ENCODE peak calls at places on chromosomes 1 and 21, in seven cellular contexts. R is tibial artery; Q is CD4-positive, alpha-beta T cell; G is effector CD4-positive, alpha-beta T cell; U is HFFc6; M is AG20443; F is heart right ventricle. O is an unnamed sample.

GRCh38 chr1:205066221-205066818 is 17.9 kb downstream of the TMEM81 start:
- DNase-seq in F (no peak), M (peak), U (no peak), Q (no peak), G (no peak), R (peak), O (no peak)

GRCh38 chr1:198151688-198152087 is 5.1 kb upstream of the NEK7 start:
- DNase-seq in M (no peak), R (no peak), G (no peak), Q (no peak), U (no peak), F (no peak), O (no peak)

GRCh38 chr1:18288609-18289219 is 181.1 kb downstream of the IGSF21 start:
- DNase-seq in F (no peak), Q (no peak), M (no peak), R (no peak), G (no peak), U (no peak), O (no peak)

GRCh38 chr21:42437786-42438185 is 34.1 kb downstream of the UBASH3A start:
- DNase-seq in U (no peak), G (no peak), R (no peak), F (no peak), M (no peak), Q (no peak), O (no peak)

GRCh38 chr1:11482904-11483479 is 4.0 kb downstream of the DISP3 start:
- DNase-seq in G (no peak), M (no peak), R (no peak), Q (no peak), F (no peak), U (no peak), O (no peak)

GRCh38 chr1:43835141-43836021 is 98.2 kb upstream of the ARTN start:
- DNase-seq in M (peak), U (peak), F (no peak), R (peak), G (no peak), Q (no peak), O (no peak)

GRCh38 chr1:108193333-108193732 is 6.8 kb downstream of the SLC25A24 start:
- DNase-seq in G (no peak), M (no peak), R (no peak), F (no peak), Q (no peak), U (no peak), O (no peak)

GRCh38 chr1:165696625-165697100 is 1.7 kb downstream of the ALDH9A1 start:
- DNase-seq in G (no peak), U (peak), F (no peak), M (peak), Q (no peak), R (no peak), O (no peak)

GRCh38 chr1:163257763-163258162 is 55.0 kb upstream of the RGS5 start:
- DNase-seq in R (no peak), F (no peak), Q (no peak), U (no peak), M (no peak), G (no peak), O (no peak)

GRCh38 chr1:214453109-214453722 is 98.2 kb downstream of the PTPN14 start:
- DNase-seq in G (no peak), Q (no peak), R (no peak), M (no peak), F (no peak), U (peak), O (no peak)

GRCh38 chr1:15508700-15509487 is 15.1 kb downstream of the CASP9 start:
- DNase-seq in Q (no peak), G (no peak), U (no peak), R (peak), M (no peak), F (no peak), O (no peak)

O was measured in T-helper 1 cell.